ENCODE peak calls at places on chromosome 10, in ten cellular contexts. One of them, this sample, is unnamed.

GRCh38 chr10:31686566-31686965 is 242.1 kb downstream of the ARHGAP12 start:
- DNase-seq in caudate nucleus: no peak
- DNase-seq in body of pancreas: no peak
- DNase-seq in T follicular helper cell: no peak
- DNase-seq in AG09319: no peak
- DNase-seq in HuH-7.5: no peak
- DNase-seq in transverse colon: no peak
- DNase-seq in tibial nerve: no peak
- DNase-seq in Daoy: no peak
- DNase-seq in iris pigment epithelial cell: no peak
- DNase-seq in this sample: no peak

GRCh38 chr10:11527700-11528255 is 83.7 kb downstream of the USP6NL start:
- DNase-seq in iris pigment epithelial cell: peak; percentile 32
- DNase-seq in tibial nerve: no peak
- DNase-seq in T follicular helper cell: no peak
- DNase-seq in transverse colon: no peak
- DNase-seq in HuH-7.5: no peak
- DNase-seq in body of pancreas: no peak
- DNase-seq in caudate nucleus: no peak
- DNase-seq in Daoy: no peak
- DNase-seq in AG09319: no peak
- DNase-seq in this sample: no peak

GRCh38 chr10:89627863-89628262 is 17.2 kb downstream of the PANK1 start:
- DNase-seq in AG09319: no peak
- DNase-seq in tibial nerve: no peak
- DNase-seq in Daoy: no peak
- DNase-seq in body of pancreas: no peak
- DNase-seq in T follicular helper cell: no peak
- DNase-seq in iris pigment epithelial cell: no peak
- DNase-seq in HuH-7.5: no peak
- DNase-seq in caudate nucleus: no peak
- DNase-seq in transverse colon: no peak
- DNase-seq in this sample: no peak

GRCh38 chr10:15485684-15486316 is 114.7 kb upstream of the FAM171A1 start:
- DNase-seq in transverse colon: no peak
- DNase-seq in tibial nerve: no peak
- DNase-seq in iris pigment epithelial cell: peak; percentile 81
- DNase-seq in AG09319: peak; percentile 85
- DNase-seq in caudate nucleus: no peak
- DNase-seq in body of pancreas: peak; percentile 31
- DNase-seq in T follicular helper cell: no peak
- DNase-seq in Daoy: peak; percentile 20
- DNase-seq in HuH-7.5: no peak
- DNase-seq in this sample: no peak

GRCh38 chr10:30088178-30088577 is 28.8 kb upstream of the JCAD start:
- DNase-seq in Daoy: no peak
- DNase-seq in iris pigment epithelial cell: no peak
- DNase-seq in T follicular helper cell: no peak
- DNase-seq in HuH-7.5: no peak
- DNase-seq in body of pancreas: no peak
- DNase-seq in AG09319: no peak
- DNase-seq in tibial nerve: no peak
- DNase-seq in transverse colon: no peak
- DNase-seq in caudate nucleus: no peak
- DNase-seq in this sample: no peak

GRCh38 chr10:133163889-133164815 is 4.1 kb downstream of the KNDC1 start:
- DNase-seq in transverse colon: peak; percentile 5
- DNase-seq in AG09319: no peak
- DNase-seq in body of pancreas: no peak
- DNase-seq in caudate nucleus: no peak
- DNase-seq in Daoy: no peak
- DNase-seq in T follicular helper cell: no peak
- DNase-seq in tibial nerve: no peak
- DNase-seq in iris pigment epithelial cell: no peak
- DNase-seq in HuH-7.5: no peak
- DNase-seq in this sample: no peak

GRCh38 chr10:70832852-70833542 is 17.2 kb downstream of the SGPL1 start:
- DNase-seq in iris pigment epithelial cell: peak; percentile 96
- DNase-seq in caudate nucleus: no peak
- DNase-seq in HuH-7.5: no peak
- DNase-seq in tibial nerve: no peak
- DNase-seq in body of pancreas: no peak
- DNase-seq in AG09319: no peak
- DNase-seq in Daoy: peak; percentile 77
- DNase-seq in T follicular helper cell: no peak
- DNase-seq in transverse colon: no peak
- DNase-seq in this sample: no peak

GRCh38 chr10:72821606-72822005 is 71.9 kb upstream of the OIT3 start:
- DNase-seq in iris pigment epithelial cell: peak; percentile 34
- DNase-seq in body of pancreas: no peak
- DNase-seq in caudate nucleus: no peak
- DNase-seq in HuH-7.5: no peak
- DNase-seq in tibial nerve: no peak
- DNase-seq in Daoy: no peak
- DNase-seq in AG09319: no peak
- DNase-seq in T follicular helper cell: no peak
- DNase-seq in transverse colon: no peak
- DNase-seq in this sample: no peak

GRCh38 chr10:119313645-119314044 is 106.3 kb downstream of the GRK5 start:
- DNase-seq in T follicular helper cell: no peak
- DNase-seq in AG09319: no peak
- DNase-seq in Daoy: peak; percentile 61
- DNase-seq in tibial nerve: no peak
- DNase-seq in iris pigment epithelial cell: no peak
- DNase-seq in caudate nucleus: no peak
- DNase-seq in HuH-7.5: no peak
- DNase-seq in body of pancreas: no peak
- DNase-seq in transverse colon: peak; percentile 43
- DNase-seq in this sample: no peak

GRCh38 chr10:6995846-6996245 is 415.0 kb downstream of the SFMBT2 start:
- DNase-seq in tibial nerve: no peak
- DNase-seq in AG09319: no peak
- DNase-seq in HuH-7.5: no peak
- DNase-seq in T follicular helper cell: no peak
- DNase-seq in caudate nucleus: no peak
- DNase-seq in iris pigment epithelial cell: no peak
- DNase-seq in Daoy: peak; percentile 6
- DNase-seq in transverse colon: no peak
- DNase-seq in body of pancreas: no peak
- DNase-seq in this sample: no peak

GRCh38 chr10:59606551-59606961 is 103.1 kb downstream of the SLC16A9 start:
- DNase-seq in T follicular helper cell: no peak
- DNase-seq in iris pigment epithelial cell: peak; percentile 52
- DNase-seq in caudate nucleus: no peak
- DNase-seq in AG09319: no peak
- DNase-seq in transverse colon: no peak
- DNase-seq in HuH-7.5: no peak
- DNase-seq in body of pancreas: no peak
- DNase-seq in Daoy: peak; percentile 27
- DNase-seq in tibial nerve: no peak
- DNase-seq in this sample: no peak

GRCh38 chr10:48769706-48770105 is 85.0 kb downstream of the WDFY4 start:
- DNase-seq in T follicular helper cell: no peak
- DNase-seq in HuH-7.5: no peak
- DNase-seq in body of pancreas: no peak
- DNase-seq in tibial nerve: no peak
- DNase-seq in AG09319: no peak
- DNase-seq in transverse colon: no peak
- DNase-seq in Daoy: no peak
- DNase-seq in iris pigment epithelial cell: no peak
- DNase-seq in caudate nucleus: no peak
- DNase-seq in this sample: no peak

GRCh38 chr10:131167036-131167860 is 144.3 kb downstream of the TCERG1L start:
- DNase-seq in Daoy: no peak
- DNase-seq in caudate nucleus: no peak
- DNase-seq in AG09319: no peak
- DNase-seq in T follicular helper cell: no peak
- DNase-seq in transverse colon: no peak
- DNase-seq in iris pigment epithelial cell: no peak
- DNase-seq in HuH-7.5: no peak
- DNase-seq in tibial nerve: no peak
- DNase-seq in body of pancreas: no peak
- DNase-seq in this sample: no peak

GRCh38 chr10:96047004-96047649 is 3.7 kb downstream of the CCNJ start:
- DNase-seq in caudate nucleus: no peak
- DNase-seq in transverse colon: no peak
- DNase-seq in tibial nerve: no peak
- DNase-seq in Daoy: no peak
- DNase-seq in AG09319: no peak
- DNase-seq in T follicular helper cell: no peak
- DNase-seq in iris pigment epithelial cell: no peak
- DNase-seq in body of pancreas: no peak
- DNase-seq in HuH-7.5: no peak
- DNase-seq in this sample: no peak

GRCh38 chr10:73827346-73828089 is 16.1 kb upstream of the NDST2 start:
- DNase-seq in T follicular helper cell: no peak
- DNase-seq in AG09319: no peak
- DNase-seq in body of pancreas: no peak
- DNase-seq in transverse colon: no peak
- DNase-seq in tibial nerve: no peak
- DNase-seq in caudate nucleus: no peak
- DNase-seq in Daoy: peak; percentile 83
- DNase-seq in HuH-7.5: no peak
- DNase-seq in iris pigment epithelial cell: no peak
- DNase-seq in this sample: no peak

GRCh38 chr10:58064714-58065528 is 202.8 kb downstream of the IPMK start:
- DNase-seq in iris pigment epithelial cell: peak; percentile 52
- DNase-seq in HuH-7.5: peak; percentile 4
- DNase-seq in body of pancreas: peak; percentile 22
- DNase-seq in caudate nucleus: no peak
- DNase-seq in Daoy: peak; percentile 24
- DNase-seq in tibial nerve: peak; percentile 29
- DNase-seq in AG09319: peak; percentile 23
- DNase-seq in transverse colon: no peak
- DNase-seq in T follicular helper cell: no peak
- DNase-seq in this sample: no peak

GRCh38 chr10:74672430-74672829 is 154.0 kb upstream of the KAT6B start:
- DNase-seq in body of pancreas: no peak
- DNase-seq in Daoy: no peak
- DNase-seq in T follicular helper cell: no peak
- DNase-seq in iris pigment epithelial cell: no peak
- DNase-seq in tibial nerve: no peak
- DNase-seq in caudate nucleus: no peak
- DNase-seq in HuH-7.5: no peak
- DNase-seq in transverse colon: no peak
- DNase-seq in AG09319: no peak
- DNase-seq in this sample: no peak

GRCh38 chr10:47261121-47261520 is 38.9 kb upstream of the GDF10 start:
- DNase-seq in caudate nucleus: no peak
- DNase-seq in tibial nerve: no peak
- DNase-seq in body of pancreas: no peak
- DNase-seq in Daoy: no peak
- DNase-seq in HuH-7.5: no peak
- DNase-seq in T follicular helper cell: peak; percentile 15
- DNase-seq in transverse colon: peak; percentile 9
- DNase-seq in AG09319: no peak
- DNase-seq in iris pigment epithelial cell: no peak
- DNase-seq in this sample: no peak

GRCh38 chr10:114709966-114710365 is 51.9 kb upstream of the ABLIM1 start:
- DNase-seq in body of pancreas: no peak
- DNase-seq in caudate nucleus: no peak
- DNase-seq in Daoy: no peak
- DNase-seq in HuH-7.5: no peak
- DNase-seq in iris pigment epithelial cell: peak; percentile 20
- DNase-seq in AG09319: no peak
- DNase-seq in T follicular helper cell: no peak
- DNase-seq in tibial nerve: no peak
- DNase-seq in transverse colon: no peak
- DNase-seq in this sample: no peak

GRCh38 chr10:102300289-102300843 is 55.0 kb downstream of the GBF1 start:
- DNase-seq in caudate nucleus: no peak
- DNase-seq in iris pigment epithelial cell: peak; percentile 84
- DNase-seq in HuH-7.5: no peak
- DNase-seq in AG09319: no peak
- DNase-seq in T follicular helper cell: no peak
- DNase-seq in Daoy: peak; percentile 44
- DNase-seq in body of pancreas: no peak
- DNase-seq in transverse colon: no peak
- DNase-seq in tibial nerve: no peak
- DNase-seq in this sample: no peak

GRCh38 chr10:113524539-113525490 is 28.0 kb upstream of the HABP2 start:
- DNase-seq in caudate nucleus: no peak
- DNase-seq in transverse colon: no peak
- DNase-seq in T follicular helper cell: no peak
- DNase-seq in AG09319: no peak
- DNase-seq in tibial nerve: no peak
- DNase-seq in iris pigment epithelial cell: peak; percentile 11
- DNase-seq in body of pancreas: no peak
- DNase-seq in Daoy: peak; percentile 34
- DNase-seq in HuH-7.5: no peak
- DNase-seq in this sample: no peak

GRCh38 chr10:61284222-61284890 is 168.8 kb downstream of the TMEM26 start:
- DNase-seq in AG09319: no peak
- DNase-seq in caudate nucleus: no peak
- DNase-seq in body of pancreas: peak; percentile 14
- DNase-seq in transverse colon: no peak
- DNase-seq in tibial nerve: peak; percentile 32
- DNase-seq in HuH-7.5: no peak
- DNase-seq in Daoy: peak; percentile 45
- DNase-seq in iris pigment epithelial cell: peak; percentile 65
- DNase-seq in T follicular helper cell: no peak
- DNase-seq in this sample: no peak

GRCh38 chr10:14379556-14380330 is 49.0 kb upstream of the FRMD4A start:
- DNase-seq in T follicular helper cell: no peak
- DNase-seq in Daoy: no peak
- DNase-seq in HuH-7.5: no peak
- DNase-seq in iris pigment epithelial cell: no peak
- DNase-seq in transverse colon: no peak
- DNase-seq in caudate nucleus: no peak
- DNase-seq in body of pancreas: no peak
- DNase-seq in AG09319: no peak
- DNase-seq in tibial nerve: no peak
- DNase-seq in this sample: no peak

GRCh38 chr10:118036281-118036875 is 10.4 kb downstream of the RAB11FIP2 start:
- DNase-seq in T follicular helper cell: no peak
- DNase-seq in Daoy: no peak
- DNase-seq in iris pigment epithelial cell: peak; percentile 14
- DNase-seq in HuH-7.5: no peak
- DNase-seq in tibial nerve: no peak
- DNase-seq in AG09319: no peak
- DNase-seq in caudate nucleus: no peak
- DNase-seq in transverse colon: no peak
- DNase-seq in body of pancreas: no peak
- DNase-seq in this sample: no peak

GRCh38 chr10:2929859-2930258 is 137.5 kb upstream of the PFKP start:
- DNase-seq in Daoy: no peak
- DNase-seq in transverse colon: no peak
- DNase-seq in AG09319: no peak
- DNase-seq in iris pigment epithelial cell: no peak
- DNase-seq in caudate nucleus: no peak
- DNase-seq in tibial nerve: no peak
- DNase-seq in T follicular helper cell: no peak
- DNase-seq in body of pancreas: no peak
- DNase-seq in HuH-7.5: no peak
- DNase-seq in this sample: no peak

GRCh38 chr10:103125323-103126267 is 67.5 kb downstream of the NT5C2 start:
- DNase-seq in Daoy: no peak
- DNase-seq in HuH-7.5: no peak
- DNase-seq in iris pigment epithelial cell: peak; percentile 57
- DNase-seq in body of pancreas: no peak
- DNase-seq in T follicular helper cell: no peak
- DNase-seq in tibial nerve: no peak
- DNase-seq in AG09319: no peak
- DNase-seq in transverse colon: no peak
- DNase-seq in caudate nucleus: no peak
- DNase-seq in this sample: no peak

GRCh38 chr10:100081075-100082001 is at the start of gene CPN1:
- DNase-seq in body of pancreas: no peak
- DNase-seq in AG09319: no peak
- DNase-seq in HuH-7.5: no peak
- DNase-seq in T follicular helper cell: no peak
- DNase-seq in transverse colon: no peak
- DNase-seq in Daoy: no peak
- DNase-seq in caudate nucleus: no peak
- DNase-seq in tibial nerve: no peak
- DNase-seq in iris pigment epithelial cell: no peak
- DNase-seq in this sample: no peak

This sample was measured in mucosa of gallbladder.